ENCODE peak calls at places on chromosomes 1 and 21, in seven cellular contexts. One of them, this sample, is unnamed.

GRCh38 chr1:51956528-51957509 is 33.7 kb downstream of the RAB3B start:
- DNase-seq in AG04450: no peak
- DNase-seq in Panc1: no peak
- DNase-seq in mammary epithelial cell: peak
- DNase-seq in kidney: no peak
- DNase-seq in fibroblast of villous mesenchyme: no peak
- DNase-seq in endodermal cell: peak
- DNase-seq in this sample: no peak

GRCh38 chr1:223843934-223844333 is 1.8 kb downstream of the TP53BP2 start:
- DNase-seq in Panc1: no peak
- DNase-seq in mammary epithelial cell: no peak
- DNase-seq in kidney: no peak
- DNase-seq in endodermal cell: no peak
- DNase-seq in fibroblast of villous mesenchyme: no peak
- DNase-seq in AG04450: no peak
- DNase-seq in this sample: no peak

GRCh38 chr1:101365186-101365585 is 128.4 kb downstream of the S1PR1 start:
- DNase-seq in AG04450: peak
- DNase-seq in endodermal cell: no peak
- DNase-seq in mammary epithelial cell: no peak
- DNase-seq in fibroblast of villous mesenchyme: no peak
- DNase-seq in Panc1: no peak
- DNase-seq in kidney: no peak
- DNase-seq in this sample: no peak

GRCh38 chr1:72357411-72357810 is 75.1 kb upstream of the NEGR1 start:
- DNase-seq in mammary epithelial cell: peak
- DNase-seq in Panc1: no peak
- DNase-seq in fibroblast of villous mesenchyme: no peak
- DNase-seq in kidney: no peak
- DNase-seq in AG04450: peak
- DNase-seq in endodermal cell: no peak
- DNase-seq in this sample: no peak

GRCh38 chr1:89781494-89782126 is 39.2 kb upstream of the LRRC8D start:
- DNase-seq in fibroblast of villous mesenchyme: no peak
- DNase-seq in AG04450: no peak
- DNase-seq in Panc1: no peak
- DNase-seq in mammary epithelial cell: no peak
- DNase-seq in kidney: no peak
- DNase-seq in endodermal cell: no peak
- DNase-seq in this sample: peak

GRCh38 chr1:99525313-99525712 is 120.6 kb upstream of the PALMD start:
- DNase-seq in mammary epithelial cell: no peak
- DNase-seq in AG04450: no peak
- DNase-seq in endodermal cell: no peak
- DNase-seq in Panc1: no peak
- DNase-seq in fibroblast of villous mesenchyme: no peak
- DNase-seq in kidney: no peak
- DNase-seq in this sample: no peak

GRCh38 chr1:15027515-15027948 is 126.0 kb upstream of the TMEM51 start:
- DNase-seq in fibroblast of villous mesenchyme: peak
- DNase-seq in Panc1: peak
- DNase-seq in endodermal cell: peak
- DNase-seq in kidney: peak
- DNase-seq in AG04450: no peak
- DNase-seq in mammary epithelial cell: peak
- DNase-seq in this sample: no peak

GRCh38 chr21:41236361-41236973 is 68.5 kb downstream of the BACE2 start:
- DNase-seq in Panc1: no peak
- DNase-seq in mammary epithelial cell: no peak
- DNase-seq in endodermal cell: no peak
- DNase-seq in fibroblast of villous mesenchyme: no peak
- DNase-seq in AG04450: no peak
- DNase-seq in kidney: no peak
- DNase-seq in this sample: peak

GRCh38 chr1:110879758-110880606 is 7.0 kb downstream of the CD53 start:
- DNase-seq in endodermal cell: no peak
- DNase-seq in mammary epithelial cell: peak
- DNase-seq in fibroblast of villous mesenchyme: no peak
- DNase-seq in AG04450: no peak
- DNase-seq in kidney: no peak
- DNase-seq in Panc1: no peak
- DNase-seq in this sample: no peak

GRCh38 chr21:22020221-22020620 is 1022.0 kb downstream of the NCAM2 start:
- DNase-seq in kidney: no peak
- DNase-seq in mammary epithelial cell: no peak
- DNase-seq in Panc1: no peak
- DNase-seq in AG04450: no peak
- DNase-seq in endodermal cell: no peak
- DNase-seq in fibroblast of villous mesenchyme: no peak
- DNase-seq in this sample: no peak

GRCh38 chr1:240701412-240701811 is 89.5 kb upstream of the GREM2 start:
- DNase-seq in fibroblast of villous mesenchyme: peak
- DNase-seq in Panc1: no peak
- DNase-seq in kidney: no peak
- DNase-seq in endodermal cell: no peak
- DNase-seq in mammary epithelial cell: no peak
- DNase-seq in AG04450: peak
- DNase-seq in this sample: no peak

GRCh38 chr1:55246331-55246730 is 31.2 kb upstream of the USP24 start:
- DNase-seq in kidney: no peak
- DNase-seq in fibroblast of villous mesenchyme: no peak
- DNase-seq in mammary epithelial cell: no peak
- DNase-seq in Panc1: no peak
- DNase-seq in AG04450: no peak
- DNase-seq in endodermal cell: peak
- DNase-seq in this sample: no peak

GRCh38 chr1:68119445-68119844 is 69.0 kb upstream of the DIRAS3 start:
- DNase-seq in mammary epithelial cell: no peak
- DNase-seq in Panc1: no peak
- DNase-seq in fibroblast of villous mesenchyme: no peak
- DNase-seq in endodermal cell: peak
- DNase-seq in kidney: no peak
- DNase-seq in AG04450: no peak
- DNase-seq in this sample: no peak

GRCh38 chr1:198686069-198686728 is 47.4 kb downstream of the PTPRC start:
- DNase-seq in Panc1: no peak
- DNase-seq in AG04450: no peak
- DNase-seq in fibroblast of villous mesenchyme: peak
- DNase-seq in kidney: no peak
- DNase-seq in mammary epithelial cell: peak
- DNase-seq in endodermal cell: no peak
- DNase-seq in this sample: no peak

GRCh38 chr1:18869847-18870246 is 10.4 kb upstream of the TAS1R2 start:
- DNase-seq in mammary epithelial cell: no peak
- DNase-seq in kidney: no peak
- DNase-seq in endodermal cell: no peak
- DNase-seq in Panc1: no peak
- DNase-seq in fibroblast of villous mesenchyme: no peak
- DNase-seq in AG04450: no peak
- DNase-seq in this sample: no peak

GRCh38 chr1:44266400-44267344 is 53.4 kb downstream of the DMAP1 start:
- DNase-seq in AG04450: no peak
- DNase-seq in Panc1: no peak
- DNase-seq in kidney: no peak
- DNase-seq in endodermal cell: no peak
- DNase-seq in mammary epithelial cell: no peak
- DNase-seq in fibroblast of villous mesenchyme: no peak
- DNase-seq in this sample: no peak

GRCh38 chr1:198298653-198299052 is 141.9 kb downstream of the NEK7 start:
- DNase-seq in fibroblast of villous mesenchyme: no peak
- DNase-seq in Panc1: no peak
- DNase-seq in mammary epithelial cell: no peak
- DNase-seq in endodermal cell: peak
- DNase-seq in AG04450: no peak
- DNase-seq in kidney: no peak
- DNase-seq in this sample: no peak

GRCh38 chr1:109547412-109548320 is 749 bp upstream of the GNAI3 start:
- DNase-seq in AG04450: no peak
- DNase-seq in mammary epithelial cell: peak
- DNase-seq in kidney: no peak
- DNase-seq in fibroblast of villous mesenchyme: peak
- DNase-seq in endodermal cell: peak
- DNase-seq in Panc1: peak
- DNase-seq in this sample: no peak

GRCh38 chr1:7007902-7008301 is 222.6 kb downstream of the CAMTA1 start:
- DNase-seq in Panc1: no peak
- DNase-seq in fibroblast of villous mesenchyme: no peak
- DNase-seq in endodermal cell: peak
- DNase-seq in kidney: no peak
- DNase-seq in mammary epithelial cell: no peak
- DNase-seq in AG04450: no peak
- DNase-seq in this sample: no peak

GRCh38 chr1:50977575-50978143 is 7.6 kb downstream of the CDKN2C start:
- DNase-seq in mammary epithelial cell: peak
- DNase-seq in fibroblast of villous mesenchyme: peak
- DNase-seq in kidney: peak
- DNase-seq in endodermal cell: no peak
- DNase-seq in AG04450: no peak
- DNase-seq in Panc1: no peak
- DNase-seq in this sample: no peak

GRCh38 chr1:190475394-190476250 is 2.0 kb downstream of the BRINP3 start:
- DNase-seq in endodermal cell: peak
- DNase-seq in kidney: peak
- DNase-seq in fibroblast of villous mesenchyme: no peak
- DNase-seq in AG04450: no peak
- DNase-seq in Panc1: no peak
- DNase-seq in mammary epithelial cell: no peak
- DNase-seq in this sample: no peak

DNA sequence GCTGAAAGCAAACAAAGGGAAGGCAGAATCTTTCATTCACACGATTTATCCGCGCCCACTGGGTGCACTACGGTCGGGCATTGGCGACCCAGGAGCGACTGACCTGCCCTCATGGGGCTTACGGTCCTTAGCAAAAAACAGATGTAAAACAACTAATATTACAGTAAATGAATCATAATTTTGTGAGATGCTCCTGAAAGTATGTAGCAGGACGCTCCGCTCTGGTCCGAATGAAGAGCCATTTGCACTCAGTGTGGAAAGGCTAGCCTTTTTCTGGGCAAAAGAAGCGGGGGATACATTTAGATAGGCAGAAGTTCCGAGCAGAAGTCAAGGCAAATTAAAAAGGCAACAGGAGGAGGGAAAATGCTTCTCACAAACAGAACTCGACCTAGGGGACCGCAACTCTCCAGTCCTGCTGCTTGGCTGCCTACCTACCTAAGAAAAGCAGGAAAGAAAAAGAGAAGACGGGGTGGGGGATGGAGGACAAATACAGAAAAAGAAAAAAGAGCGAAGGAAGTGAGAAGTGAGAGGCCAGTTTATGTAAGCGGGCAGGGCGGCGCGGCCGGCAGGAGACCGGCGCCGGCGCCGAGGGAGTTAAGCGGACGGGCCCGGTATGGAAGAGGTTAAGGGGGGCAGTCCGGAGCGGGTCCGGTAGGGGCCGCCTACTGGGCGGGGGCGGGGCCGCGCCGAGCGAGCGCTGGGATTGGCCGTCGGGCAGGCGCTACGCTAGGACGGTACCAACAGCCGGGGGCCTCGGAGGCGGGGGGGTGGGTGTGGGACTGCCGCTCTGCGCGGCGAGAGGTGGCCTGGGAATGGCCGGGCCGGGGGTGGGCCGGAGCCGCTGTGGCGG is at the start of gene FAM20B:
- DNase-seq in mammary epithelial cell: peak
- DNase-seq in endodermal cell: peak
- DNase-seq in fibroblast of villous mesenchyme: peak
- DNase-seq in AG04450: peak
- DNase-seq in kidney: peak
- DNase-seq in Panc1: no peak
- DNase-seq in this sample: no peak
- TF ChIP-seq CTCF in mammary epithelial cell: no peak
- TF ChIP-seq CTCF in endodermal cell: no peak
- TF ChIP-seq CTCF in fibroblast of villous mesenchyme: peak
- TF ChIP-seq CTCF in AG04450: no peak
- TF ChIP-seq CTCF in kidney: no peak
- TF ChIP-seq CTCF in Panc1: no peak
- TF ChIP-seq CTCF in this sample: no peak

DNA sequence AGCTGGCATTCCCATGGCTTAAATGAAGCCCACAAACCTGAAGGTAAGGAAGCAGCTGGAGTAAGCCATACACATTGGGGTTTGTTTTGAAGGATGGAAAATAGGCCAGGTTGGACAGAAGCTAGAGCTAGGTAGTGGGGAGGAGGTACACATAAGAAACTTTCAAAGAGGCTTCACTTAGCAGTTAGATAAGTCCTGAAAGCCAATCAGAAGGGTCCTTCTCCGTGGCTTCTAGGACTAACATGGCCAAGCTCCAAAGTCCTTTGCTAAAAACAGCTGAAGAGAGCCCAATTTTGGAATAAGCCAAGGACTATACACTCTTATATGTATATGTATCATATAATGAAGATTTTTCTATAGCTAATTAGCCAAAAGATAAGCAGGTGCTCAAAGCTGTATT is 1.8 kb downstream of the EYA3 start:
- DNase-seq in Panc1: no peak
- DNase-seq in fibroblast of villous mesenchyme: no peak
- DNase-seq in endodermal cell: no peak
- DNase-seq in AG04450: no peak
- DNase-seq in kidney: no peak
- DNase-seq in mammary epithelial cell: no peak
- DNase-seq in this sample: no peak
- H3K4me3 ChIP-seq in Panc1: peak
- H3K4me3 ChIP-seq in fibroblast of villous mesenchyme: no peak
- H3K4me3 ChIP-seq in endodermal cell: peak
- H3K4me3 ChIP-seq in AG04450: no peak
- H3K4me3 ChIP-seq in kidney: peak
- H3K4me3 ChIP-seq in mammary epithelial cell: peak
- H3K4me3 ChIP-seq in this sample: peak

GRCh38 chr1:217586586-217586985 is 44.3 kb downstream of the GPATCH2 start:
- DNase-seq in fibroblast of villous mesenchyme: peak
- DNase-seq in mammary epithelial cell: no peak
- DNase-seq in AG04450: no peak
- DNase-seq in endodermal cell: no peak
- DNase-seq in Panc1: peak
- DNase-seq in kidney: no peak
- DNase-seq in this sample: no peak

GRCh38 chr1:217585577-217585976 is 45.3 kb downstream of the GPATCH2 start:
- DNase-seq in endodermal cell: no peak
- DNase-seq in fibroblast of villous mesenchyme: peak
- DNase-seq in mammary epithelial cell: no peak
- DNase-seq in AG04450: no peak
- DNase-seq in kidney: no peak
- DNase-seq in Panc1: no peak
- DNase-seq in this sample: no peak

DNA sequence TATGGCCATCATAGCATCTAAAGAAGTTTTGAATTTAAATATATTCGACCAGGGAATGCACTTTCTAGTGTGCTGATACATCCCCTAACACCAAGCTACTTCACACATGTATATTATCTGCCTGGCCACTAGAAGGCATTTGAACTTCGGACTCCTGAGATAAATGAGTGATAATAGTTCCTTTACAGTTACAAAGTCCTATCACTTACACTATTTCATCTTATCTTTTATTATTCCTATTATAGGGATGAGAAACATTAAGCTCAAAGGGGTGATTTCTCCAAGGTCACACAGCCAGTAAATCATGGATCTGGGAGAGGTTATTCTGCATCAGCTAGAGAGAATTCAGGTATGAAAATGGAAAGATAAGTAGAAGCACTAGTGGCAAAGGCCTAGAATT is 40.3 kb downstream of the GPATCH2 start:
- DNase-seq in AG04450: no peak
- DNase-seq in mammary epithelial cell: no peak
- DNase-seq in fibroblast of villous mesenchyme: no peak
- DNase-seq in kidney: no peak
- DNase-seq in endodermal cell: no peak
- DNase-seq in Panc1: no peak
- DNase-seq in this sample: no peak
- TF ChIP-seq CTCF in AG04450: no peak
- TF ChIP-seq CTCF in mammary epithelial cell: no peak
- TF ChIP-seq CTCF in fibroblast of villous mesenchyme: no peak
- TF ChIP-seq CTCF in kidney: no peak
- TF ChIP-seq CTCF in endodermal cell: peak
- TF ChIP-seq CTCF in Panc1: peak
- TF ChIP-seq CTCF in this sample: peak

GRCh38 chr1:202159534-202160371 is 649 bp downstream of the PTPN7 start:
- DNase-seq in mammary epithelial cell: no peak
- DNase-seq in fibroblast of villous mesenchyme: no peak
- DNase-seq in Panc1: no peak
- DNase-seq in endodermal cell: no peak
- DNase-seq in AG04450: no peak
- DNase-seq in kidney: no peak
- DNase-seq in this sample: no peak
- H3K4me3 ChIP-seq in mammary epithelial cell: no peak
- H3K4me3 ChIP-seq in fibroblast of villous mesenchyme: no peak
- H3K4me3 ChIP-seq in Panc1: no peak
- H3K4me3 ChIP-seq in endodermal cell: no peak
- H3K4me3 ChIP-seq in AG04450: no peak
- H3K4me3 ChIP-seq in kidney: no peak
- H3K4me3 ChIP-seq in this sample: no peak

This sample was measured in epithelial cell of proximal tubule.